ENCODE peak calls at places on chromosome 1, in eight cellular contexts. Y, Q, Z, A, D, E, O and U are unnamed samples.

GRCh38 chr1:174358786-174359453 is 88.8 kb upstream of the GPR52 start:
- DNase-seq in Y (no peak), Q (no peak), Z (no peak), A (no peak), D (no peak), E (no peak), O (no peak), U (no peak)

GRCh38 chr1:14958249-14959215 is 195.0 kb upstream of the TMEM51 start:
- DNase-seq in Y (no peak), Q (no peak), Z (no peak), A (no peak), D (no peak), E (no peak), O (no peak), U (no peak)

GRCh38 chr1:63024132-63024531 is 240.2 kb downstream of the ATG4C start:
- DNase-seq in Y (no peak), Q (no peak), Z (no peak), A (no peak), D (no peak), E (no peak), O (no peak), U (no peak)

GRCh38 chr1:205382561-205382960 is 25.8 kb upstream of the KLHDC8A start:
- DNase-seq in Y (no peak), Q (no peak), Z (peak; percentile 81), A (no peak), D (no peak), E (no peak), O (no peak), U (no peak)

GRCh38 chr1:96843196-96843595 is 121.6 kb downstream of the PTBP2 start:
- DNase-seq in Y (no peak), Q (no peak), Z (no peak), A (no peak), D (peak; percentile 20), E (no peak), O (no peak), U (no peak)

GRCh38 chr1:109185990-109186703 is 27.6 kb upstream of the SARS1 start:
- DNase-seq in Y (no peak), Q (no peak), Z (peak; percentile 35), A (peak; percentile 42), D (no peak), E (no peak), O (no peak), U (no peak)

GRCh38 chr1:241842565-241842964 is 5.4 kb upstream of the EXO1 start:
- DNase-seq in Y (no peak), Q (no peak), Z (no peak), A (no peak), D (peak; percentile 54), E (no peak), O (no peak), U (no peak)

GRCh38 chr1:115432061-115432460 is 94.0 kb upstream of the NGF start:
- DNase-seq in Y (peak; percentile 53), Q (no peak), Z (no peak), A (no peak), D (no peak), E (peak; percentile 11), O (no peak), U (no peak)

GRCh38 chr1:37471345-37472231 is 2.8 kb upstream of the ZC3H12A start:
- DNase-seq in Y (peak; percentile 89), Q (peak; percentile 53), Z (no peak), A (peak; percentile 82), D (peak; percentile 80), E (peak; percentile 85), O (peak; percentile 94), U (peak; percentile 73)